ENCODE peak calls at places on chromosome X, in seven cellular contexts. W, U, O, R, F, I and T are unnamed samples.

GRCh38 chrX:108198420-108198819 is 106.8 kb downstream of the ATG4A start:
- DNase-seq in W (no peak), U (no peak), O (peak; percentile 45), R (peak; percentile 57), F (no peak), I (no peak), T (no peak)

GRCh38 chrX:44698328-44698727 is 145.5 kb upstream of the DUSP21 start:
- DNase-seq in W (no peak), U (no peak), O (no peak), R (no peak), F (no peak), I (no peak), T (no peak)

GRCh38 chrX:130676861-130677260 is 226.1 kb downstream of the ENOX2 start:
- DNase-seq in W (no peak), U (no peak), O (no peak), R (no peak), F (no peak), I (peak; percentile 17), T (no peak)

GRCh38 chrX:104112326-104112951 is at the start of gene ZCCHC18:
- DNase-seq in W (no peak), U (peak; percentile 14), O (peak; percentile 28), R (peak; percentile 50), F (no peak), I (peak; percentile 68), T (peak; percentile 45)

GRCh38 chrX:63754860-63755579 is 30.0 kb downstream of the ARHGEF9 start:
- DNase-seq in W (peak; percentile 89), U (peak; percentile 79), O (peak; percentile 93), R (peak; percentile 95), F (peak; percentile 55), I (peak; percentile 89), T (peak; percentile 92)

GRCh38 chrX:139759637-139760036 is 51.7 kb upstream of the MCF2 start:
- DNase-seq in W (no peak), U (no peak), O (peak; percentile 10), R (peak; percentile 50), F (no peak), I (peak; percentile 0), T (no peak)

GRCh38 chrX:27660878-27661277 is 70.7 kb downstream of the DCAF8L2 start:
- DNase-seq in W (no peak), U (no peak), O (no peak), R (no peak), F (no peak), I (no peak), T (no peak)

GRCh38 chrX:63754141-63754859 is 30.7 kb downstream of the ARHGEF9 start:
- DNase-seq in W (no peak), U (peak; percentile 9), O (no peak), R (peak; percentile 26), F (no peak), I (peak; percentile 19), T (peak; percentile 47)

GRCh38 chrX:12702509-12703091 is 88.6 kb upstream of the PRPS2 start:
- DNase-seq in W (no peak), U (no peak), O (no peak), R (no peak), F (no peak), I (peak; percentile 59), T (no peak)

GRCh38 chrX:129478516-129478915 is 44.8 kb downstream of the SMARCA1 start:
- DNase-seq in W (no peak), U (no peak), O (no peak), R (peak; percentile 66), F (no peak), I (no peak), T (no peak)

GRCh38 chrX:20452487-20452886 is 185.8 kb upstream of the RPS6KA3 start:
- DNase-seq in W (no peak), U (no peak), O (no peak), R (no peak), F (no peak), I (no peak), T (no peak)

GRCh38 chrX:38891641-38892413 is 90.6 kb downstream of the MID1IP1 start:
- DNase-seq in W (no peak), U (no peak), O (peak; percentile 65), R (no peak), F (no peak), I (no peak), T (no peak)

GRCh38 chrX:115177941-115178340 is 11.3 kb upstream of the RBMXL3 start:
- DNase-seq in W (no peak), U (no peak), O (no peak), R (peak; percentile 57), F (no peak), I (no peak), T (no peak)

GRCh38 chrX:85303544-85303943 is 59.8 kb downstream of the ZNF711 start:
- DNase-seq in W (no peak), U (no peak), O (no peak), R (no peak), F (no peak), I (no peak), T (no peak)

GRCh38 chrX:103624111-103624510 is 4.7 kb upstream of the TCEAL1 start:
- DNase-seq in W (no peak), U (no peak), O (no peak), R (no peak), F (no peak), I (no peak), T (no peak)

GRCh38 chrX:120365320-120365719 is 3.4 kb downstream of the ATP1B4 start:
- DNase-seq in W (peak; percentile 38), U (peak; percentile 38), O (no peak), R (peak; percentile 8), F (peak; percentile 13), I (peak; percentile 58), T (peak; percentile 49)

GRCh38 chrX:23765449-23765848 is 17.5 kb upstream of the SAT1 start:
- DNase-seq in W (no peak), U (no peak), O (no peak), R (peak; percentile 13), F (no peak), I (no peak), T (no peak)

GRCh38 chrX:1582686-1583437 is 8.5 kb upstream of the AKAP17A start:
- DNase-seq in W (peak; percentile 14), U (peak; percentile 45), O (no peak), R (peak; percentile 26), F (no peak), I (no peak), T (peak; percentile 23)

GRCh38 chrX:48896611-48897011 is 957 bp downstream of the TIMM17B start:
- DNase-seq in W (no peak), U (no peak), O (no peak), R (peak; percentile 24), F (no peak), I (no peak), T (no peak)

GRCh38 chrX:13009844-13010243 is 34.6 kb downstream of the FAM9C start:
- DNase-seq in W (no peak), U (no peak), O (no peak), R (no peak), F (no peak), I (no peak), T (no peak)

GRCh38 chrX:139203681-139204575 is 326.6 kb upstream of the F9 start:
- DNase-seq in W (no peak), U (no peak), O (no peak), R (peak; percentile 16), F (no peak), I (peak; percentile 1), T (no peak)

GRCh38 chrX:67601771-67602170 is 58.0 kb downstream of the AR start:
- DNase-seq in W (no peak), U (no peak), O (no peak), R (no peak), F (no peak), I (no peak), T (no peak)

GRCh38 chrX:134782796-134783195 is 124.5 kb upstream of the PLAC1 start:
- DNase-seq in W (no peak), U (no peak), O (no peak), R (peak; percentile 55), F (no peak), I (peak; percentile 7), T (no peak)

GRCh38 chrX:151703487-151703886 is 8.2 kb downstream of the PRRG3 start:
- DNase-seq in W (peak; percentile 41), U (no peak), O (no peak), R (no peak), F (no peak), I (peak; percentile 85), T (no peak)

GRCh38 chrX:149060921-149061320 is 444.2 kb downstream of the IDS start:
- DNase-seq in W (no peak), U (no peak), O (peak; percentile 19), R (peak; percentile 27), F (no peak), I (no peak), T (no peak)

GRCh38 chrX:15142084-15142715 is 127.7 kb downstream of the ASB9 start:
- DNase-seq in W (no peak), U (no peak), O (no peak), R (peak; percentile 12), F (no peak), I (no peak), T (no peak)

GRCh38 chrX:46791927-46792825 is 33.3 kb upstream of the SLC9A7 start:
- DNase-seq in W (no peak), U (no peak), O (peak; percentile 86), R (peak; percentile 92), F (no peak), I (no peak), T (peak; percentile 48)

GRCh38 chrX:5746231-5746630 is 482.4 kb downstream of the NLGN4X start:
- DNase-seq in W (no peak), U (no peak), O (no peak), R (no peak), F (no peak), I (no peak), T (no peak)

GRCh38 chrX:110924871-110925270 is 129.3 kb upstream of the CHRDL1 start:
- DNase-seq in W (no peak), U (no peak), O (no peak), R (no peak), F (no peak), I (no peak), T (no peak)

GRCh38 chrX:13396887-13397286 is 77.0 kb upstream of the ATXN3L start:
- DNase-seq in W (no peak), U (no peak), O (peak; percentile 47), R (peak; percentile 76), F (no peak), I (no peak), T (no peak)

GRCh38 chrX:154401918-154402621 is 3.9 kb downstream of the RPL10 start:
- DNase-seq in W (no peak), U (no peak), O (peak; percentile 28), R (no peak), F (no peak), I (no peak), T (peak; percentile 58)

GRCh38 chrX:12210921-12211320 is 72.6 kb downstream of the FRMPD4 start:
- DNase-seq in W (no peak), U (no peak), O (peak; percentile 21), R (no peak), F (no peak), I (no peak), T (no peak)

GRCh38 chrX:31232506-31232905 is 160.7 kb upstream of the FTHL17 start:
- DNase-seq in W (no peak), U (no peak), O (no peak), R (no peak), F (no peak), I (no peak), T (no peak)

GRCh38 chrX:78384486-78384885 is 57.1 kb upstream of the CYSLTR1 start:
- DNase-seq in W (no peak), U (no peak), O (peak; percentile 2), R (no peak), F (no peak), I (no peak), T (no peak)

GRCh38 chrX:109485470-109486340 is 3.8 kb upstream of the GUCY2F start:
- DNase-seq in W (peak; percentile 56), U (peak; percentile 53), O (peak; percentile 26), R (peak; percentile 64), F (peak; percentile 23), I (peak; percentile 44), T (peak; percentile 74)

GRCh38 chrX:108601276-108601675 is 135.1 kb downstream of the IRS4 start:
- DNase-seq in W (no peak), U (no peak), O (no peak), R (no peak), F (no peak), I (no peak), T (no peak)